ENCODE peak calls at places on chromosome 6, in nine cellular contexts. One of them, this sample, is unnamed.

GRCh38 chr6:110190726-110191125 is 10.5 kb downstream of the CDC40 start:
- DNase-seq in mesendoderm: peak; percentile 94
- DNase-seq in NCI-H1092 treated with DMSO at 0.1 percent for 48 hours: no peak
- DNase-seq in transverse colon: no peak
- DNase-seq in stimulated activated CD4-positive, alpha-beta T cell treated with anti-CD3 and anti-CD28 coated beads, Interleukin-4, amount 100 ng/mL, for 1 hour: no peak
- DNase-seq in body of pancreas: no peak
- DNase-seq in fibroblast of mammary gland: no peak
- DNase-seq in adipocyte: no peak
- DNase-seq in RWPE2: no peak
- DNase-seq in this sample: no peak

GRCh38 chr6:33297956-33298772 is 578 bp downstream of the RGL2 start:
- DNase-seq in fibroblast of mammary gland: peak; percentile 80
- DNase-seq in RWPE2: no peak
- DNase-seq in adipocyte: peak; percentile 84
- DNase-seq in NCI-H1092 treated with DMSO at 0.1 percent for 48 hours: peak; percentile 4
- DNase-seq in mesendoderm: peak; percentile 97
- DNase-seq in transverse colon: peak; percentile 82
- DNase-seq in stimulated activated CD4-positive, alpha-beta T cell treated with anti-CD3 and anti-CD28 coated beads, Interleukin-4, amount 100 ng/mL, for 1 hour: peak; percentile 42
- DNase-seq in body of pancreas: peak; percentile 62
- DNase-seq in this sample: peak; percentile 89

GRCh38 chr6:41040101-41040910 is 1.3 kb upstream of the UNC5CL start:
- DNase-seq in stimulated activated CD4-positive, alpha-beta T cell treated with anti-CD3 and anti-CD28 coated beads, Interleukin-4, amount 100 ng/mL, for 1 hour: no peak
- DNase-seq in body of pancreas: peak; percentile 93
- DNase-seq in NCI-H1092 treated with DMSO at 0.1 percent for 48 hours: no peak
- DNase-seq in transverse colon: peak; percentile 66
- DNase-seq in RWPE2: no peak
- DNase-seq in mesendoderm: peak; percentile 49
- DNase-seq in fibroblast of mammary gland: peak; percentile 24
- DNase-seq in adipocyte: no peak
- DNase-seq in this sample: peak; percentile 39

GRCh38 chr6:47414517-47415167 is 62.9 kb upstream of the CD2AP start:
- DNase-seq in mesendoderm: peak; percentile 34
- DNase-seq in transverse colon: no peak
- DNase-seq in stimulated activated CD4-positive, alpha-beta T cell treated with anti-CD3 and anti-CD28 coated beads, Interleukin-4, amount 100 ng/mL, for 1 hour: no peak
- DNase-seq in fibroblast of mammary gland: peak; percentile 11
- DNase-seq in NCI-H1092 treated with DMSO at 0.1 percent for 48 hours: no peak
- DNase-seq in RWPE2: no peak
- DNase-seq in body of pancreas: peak; percentile 26
- DNase-seq in adipocyte: peak; percentile 42
- DNase-seq in this sample: peak; percentile 55

GRCh38 chr6:89298680-89299450 is 16.2 kb downstream of the GABRR2 start:
- DNase-seq in transverse colon: no peak
- DNase-seq in stimulated activated CD4-positive, alpha-beta T cell treated with anti-CD3 and anti-CD28 coated beads, Interleukin-4, amount 100 ng/mL, for 1 hour: peak; percentile 11
- DNase-seq in RWPE2: no peak
- DNase-seq in mesendoderm: peak; percentile 12
- DNase-seq in adipocyte: peak; percentile 34
- DNase-seq in fibroblast of mammary gland: peak; percentile 76
- DNase-seq in NCI-H1092 treated with DMSO at 0.1 percent for 48 hours: no peak
- DNase-seq in body of pancreas: no peak
- DNase-seq in this sample: peak; percentile 92

GRCh38 chr6:142853244-142854180 is 91.5 kb downstream of the HIVEP2 start:
- DNase-seq in adipocyte: no peak
- DNase-seq in stimulated activated CD4-positive, alpha-beta T cell treated with anti-CD3 and anti-CD28 coated beads, Interleukin-4, amount 100 ng/mL, for 1 hour: no peak
- DNase-seq in RWPE2: no peak
- DNase-seq in transverse colon: peak; percentile 27
- DNase-seq in fibroblast of mammary gland: peak; percentile 40
- DNase-seq in body of pancreas: no peak
- DNase-seq in mesendoderm: no peak
- DNase-seq in NCI-H1092 treated with DMSO at 0.1 percent for 48 hours: no peak
- DNase-seq in this sample: peak; percentile 99

GRCh38 chr6:22308939-22309338 is 12.1 kb upstream of the PRL start:
- DNase-seq in RWPE2: no peak
- DNase-seq in mesendoderm: no peak
- DNase-seq in fibroblast of mammary gland: no peak
- DNase-seq in body of pancreas: no peak
- DNase-seq in adipocyte: no peak
- DNase-seq in NCI-H1092 treated with DMSO at 0.1 percent for 48 hours: no peak
- DNase-seq in stimulated activated CD4-positive, alpha-beta T cell treated with anti-CD3 and anti-CD28 coated beads, Interleukin-4, amount 100 ng/mL, for 1 hour: no peak
- DNase-seq in transverse colon: no peak
- DNase-seq in this sample: no peak

GRCh38 chr6:109770047-109770446 is 79.0 kb downstream of the FIG4 start:
- DNase-seq in fibroblast of mammary gland: no peak
- DNase-seq in mesendoderm: no peak
- DNase-seq in adipocyte: no peak
- DNase-seq in transverse colon: no peak
- DNase-seq in body of pancreas: no peak
- DNase-seq in RWPE2: no peak
- DNase-seq in NCI-H1092 treated with DMSO at 0.1 percent for 48 hours: no peak
- DNase-seq in stimulated activated CD4-positive, alpha-beta T cell treated with anti-CD3 and anti-CD28 coated beads, Interleukin-4, amount 100 ng/mL, for 1 hour: no peak
- DNase-seq in this sample: no peak

GRCh38 chr6:159931112-159931511 is 37.8 kb upstream of the IGF2R start:
- DNase-seq in transverse colon: no peak
- DNase-seq in fibroblast of mammary gland: no peak
- DNase-seq in adipocyte: no peak
- DNase-seq in body of pancreas: no peak
- DNase-seq in mesendoderm: no peak
- DNase-seq in NCI-H1092 treated with DMSO at 0.1 percent for 48 hours: no peak
- DNase-seq in RWPE2: no peak
- DNase-seq in stimulated activated CD4-positive, alpha-beta T cell treated with anti-CD3 and anti-CD28 coated beads, Interleukin-4, amount 100 ng/mL, for 1 hour: no peak
- DNase-seq in this sample: no peak

GRCh38 chr6:48560408-48560807 is 449.4 kb upstream of the PTCHD4 start:
- DNase-seq in body of pancreas: no peak
- DNase-seq in adipocyte: peak; percentile 54
- DNase-seq in mesendoderm: peak; percentile 38
- DNase-seq in RWPE2: no peak
- DNase-seq in stimulated activated CD4-positive, alpha-beta T cell treated with anti-CD3 and anti-CD28 coated beads, Interleukin-4, amount 100 ng/mL, for 1 hour: no peak
- DNase-seq in transverse colon: no peak
- DNase-seq in fibroblast of mammary gland: peak; percentile 62
- DNase-seq in NCI-H1092 treated with DMSO at 0.1 percent for 48 hours: no peak
- DNase-seq in this sample: no peak

GRCh38 chr6:68313911-68314310 is 321.2 kb upstream of the ADGRB3 start:
- DNase-seq in fibroblast of mammary gland: peak; percentile 15
- DNase-seq in mesendoderm: peak; percentile 39
- DNase-seq in body of pancreas: no peak
- DNase-seq in RWPE2: no peak
- DNase-seq in adipocyte: peak; percentile 50
- DNase-seq in stimulated activated CD4-positive, alpha-beta T cell treated with anti-CD3 and anti-CD28 coated beads, Interleukin-4, amount 100 ng/mL, for 1 hour: no peak
- DNase-seq in NCI-H1092 treated with DMSO at 0.1 percent for 48 hours: no peak
- DNase-seq in transverse colon: no peak
- DNase-seq in this sample: no peak

GRCh38 chr6:23927935-23928334 is 198.1 kb upstream of the NRSN1 start:
- DNase-seq in mesendoderm: no peak
- DNase-seq in fibroblast of mammary gland: no peak
- DNase-seq in stimulated activated CD4-positive, alpha-beta T cell treated with anti-CD3 and anti-CD28 coated beads, Interleukin-4, amount 100 ng/mL, for 1 hour: no peak
- DNase-seq in transverse colon: no peak
- DNase-seq in adipocyte: no peak
- DNase-seq in NCI-H1092 treated with DMSO at 0.1 percent for 48 hours: no peak
- DNase-seq in RWPE2: no peak
- DNase-seq in body of pancreas: no peak
- DNase-seq in this sample: no peak